ENCODE peak calls at places on chromosomes 3 and 15, in four cellular contexts. One of them, this sample, is unnamed. For H3K4me1, the result is how much of the 10 kb centered on the place peaks cover.

GRCh38 chr15:31457631-31458526 is 131.2 kb downstream of the KLF13 start:
- DNase-seq in tibial artery: peak
- DNase-seq in breast epithelium: no peak
- DNase-seq in lung: no peak
- DNase-seq in this sample: no peak

GRCh38 chr15:30921781-30922371 is 18.2 kb downstream of the FAN1 start:
- DNase-seq in tibial artery: no peak
- DNase-seq in breast epithelium: no peak
- DNase-seq in lung: no peak
- DNase-seq in this sample: no peak

GRCh38 chr15:93656041-93656440 is 567.0 kb upstream of the RGMA start:
- DNase-seq in tibial artery: no peak
- DNase-seq in breast epithelium: no peak
- DNase-seq in lung: no peak
- DNase-seq in this sample: no peak

GRCh38 chr3:43048470-43048869 is 57.4 kb downstream of the POMGNT2 start:
- DNase-seq in tibial artery: no peak
- DNase-seq in breast epithelium: no peak
- DNase-seq in lung: no peak
- DNase-seq in this sample: no peak

GRCh38 chr3:119690043-119690656 is 12.7 kb upstream of the CFAP91 start:
- DNase-seq in tibial artery: no peak
- DNase-seq in breast epithelium: no peak
- DNase-seq in lung: no peak
- DNase-seq in this sample: no peak

GRCh38 chr15:40289140-40289775 is 6.4 kb upstream of the ANKRD63 start:
- DNase-seq in tibial artery: no peak
- DNase-seq in breast epithelium: no peak
- DNase-seq in lung: no peak
- DNase-seq in this sample: no peak

GRCh38 chr15:70576683-70577082 is 186.7 kb downstream of the UACA start:
- DNase-seq in tibial artery: no peak
- DNase-seq in breast epithelium: no peak
- DNase-seq in lung: no peak
- DNase-seq in this sample: no peak

GRCh38 chr15:69855601-69856000 is 242.1 kb downstream of the TLE3 start:
- DNase-seq in tibial artery: no peak
- DNase-seq in breast epithelium: no peak
- DNase-seq in lung: no peak
- DNase-seq in this sample: no peak

GRCh38 chr3:82568776-82569338 is 807.4 kb upstream of the GBE1 start:
- DNase-seq in tibial artery: no peak
- DNase-seq in breast epithelium: no peak
- DNase-seq in lung: no peak
- DNase-seq in this sample: no peak

GRCh38 chr3:109336272-109336957 is 931 bp downstream of the DPPA4 start:
- DNase-seq in tibial artery: no peak
- DNase-seq in breast epithelium: no peak
- DNase-seq in lung: no peak
- DNase-seq in this sample: no peak

GRCh38 chr3:134155456-134155855 is 95.2 kb downstream of the RYK start:
- DNase-seq in tibial artery: no peak
- DNase-seq in breast epithelium: no peak
- DNase-seq in lung: no peak
- DNase-seq in this sample: no peak

GRCh38 chr3:8875831-8876230 is 87.4 kb downstream of the RAD18 start:
- DNase-seq in tibial artery: no peak
- DNase-seq in breast epithelium: no peak
- DNase-seq in lung: no peak
- DNase-seq in this sample: no peak

GRCh38 chr3:13139471-13140065 is 66.3 kb upstream of the IQSEC1 start:
- DNase-seq in tibial artery: no peak
- DNase-seq in breast epithelium: no peak
- DNase-seq in lung: no peak
- DNase-seq in this sample: no peak

GRCh38 chr3:142886938-142887337 is 1.9 kb downstream of the PCOLCE2 start:
- DNase-seq in tibial artery: no peak
- DNase-seq in breast epithelium: no peak
- DNase-seq in lung: no peak
- DNase-seq in this sample: no peak

GRCh38 chr15:94582368-94582767 is 351.0 kb downstream of the MCTP2 start:
- DNase-seq in tibial artery: no peak
- DNase-seq in breast epithelium: no peak
- DNase-seq in lung: no peak
- DNase-seq in this sample: peak

GRCh38 chr3:133930341-133930933 is 34.8 kb upstream of the RAB6B start:
- DNase-seq in tibial artery: no peak
- DNase-seq in breast epithelium: no peak
- DNase-seq in lung: peak
- DNase-seq in this sample: no peak

GRCh38 chr3:111734652-111735051 is 124.4 kb upstream of the PHLDB2 start:
- DNase-seq in tibial artery: no peak
- DNase-seq in breast epithelium: no peak
- DNase-seq in lung: no peak
- DNase-seq in this sample: no peak

GRCh38 chr15:77623008-77623877 is 9.5 kb downstream of the LINGO1 start:
- DNase-seq in tibial artery: no peak
- DNase-seq in breast epithelium: no peak
- DNase-seq in lung: no peak
- DNase-seq in this sample: no peak

GRCh38 chr3:42502429-42503250 is at the start of gene VIPR1:
- DNase-seq in tibial artery: peak
- DNase-seq in breast epithelium: peak
- DNase-seq in lung: peak
- DNase-seq in this sample: peak

GRCh38 chr3:118987466-118987865 is 47.2 kb downstream of the IGSF11 start:
- DNase-seq in tibial artery: peak
- DNase-seq in breast epithelium: peak
- DNase-seq in lung: peak
- DNase-seq in this sample: no peak

GRCh38 chr3:47780727-47781325 is 867 bp downstream of the SMARCC1 start:
- DNase-seq in tibial artery: no peak
- DNase-seq in breast epithelium: no peak
- DNase-seq in lung: no peak
- DNase-seq in this sample: peak

GRCh38 chr3:182783106-182783505 is 10.2 kb upstream of the ATP11B start:
- DNase-seq in tibial artery: no peak
- DNase-seq in breast epithelium: no peak
- DNase-seq in lung: no peak
- DNase-seq in this sample: no peak

GRCh38 chr3:112774293-112774926 is 72.3 kb downstream of the CD200R1L start:
- DNase-seq in tibial artery: no peak
- DNase-seq in breast epithelium: no peak
- DNase-seq in lung: no peak
- DNase-seq in this sample: no peak

GRCh38 chr3:30203301-30203700 is 403.1 kb upstream of the TGFBR2 start:
- DNase-seq in tibial artery: no peak
- DNase-seq in breast epithelium: no peak
- DNase-seq in lung: no peak
- DNase-seq in this sample: no peak

GRCh38 chr3:31077021-31077601 is 182.7 kb upstream of the GADL1 start:
- DNase-seq in tibial artery: no peak
- DNase-seq in breast epithelium: no peak
- DNase-seq in lung: no peak
- DNase-seq in this sample: peak

GRCh38 chr3:127156651-127157050 is 36.3 kb upstream of the PRR23E start:
- DNase-seq in tibial artery: peak
- DNase-seq in breast epithelium: no peak
- DNase-seq in lung: no peak
- DNase-seq in this sample: no peak

GRCh38 chr3:127796751-127797150 is 25.6 kb downstream of the MGLL start:
- DNase-seq in tibial artery: no peak
- DNase-seq in breast epithelium: no peak
- DNase-seq in lung: no peak
- DNase-seq in this sample: no peak

GRCh38 chr3:157335677-157336076 is 101.0 kb upstream of the PTX3 start:
- DNase-seq in tibial artery: no peak
- DNase-seq in breast epithelium: no peak
- DNase-seq in lung: no peak
- DNase-seq in this sample: no peak

GRCh38 chr3:157075693-157076420 is 84.1 kb downstream of the CCNL1 start:
- DNase-seq in tibial artery: no peak
- DNase-seq in breast epithelium: peak
- DNase-seq in lung: no peak
- DNase-seq in this sample: peak

GRCh38 chr15:72009207-72009606 is 108.7 kb downstream of the MYO9A start:
- DNase-seq in tibial artery: no peak
- DNase-seq in breast epithelium: no peak
- DNase-seq in lung: peak
- DNase-seq in this sample: no peak

GRCh38 chr15:58467121-58467721 is 35.4 kb downstream of the LIPC start:
- DNase-seq in tibial artery: peak
- DNase-seq in breast epithelium: no peak
- DNase-seq in lung: no peak
- DNase-seq in this sample: no peak

GRCh38 chr3:75059120-75059519 is 444.7 kb upstream of the CNTN3 start:
- DNase-seq in tibial artery: no peak
- DNase-seq in breast epithelium: no peak
- DNase-seq in lung: no peak
- DNase-seq in this sample: no peak

GRCh38 chr3:38998086-38998485 is 53.7 kb downstream of the SCN11A start:
- DNase-seq in tibial artery: no peak
- DNase-seq in breast epithelium: no peak
- DNase-seq in lung: no peak
- DNase-seq in this sample: no peak

GRCh38 chr3:169923189-169923588 is 11.8 kb downstream of the SAMD7 start:
- DNase-seq in tibial artery: no peak
- DNase-seq in breast epithelium: no peak
- DNase-seq in lung: peak
- DNase-seq in this sample: no peak

GRCh38 chr3:190205739-190206138 is 85.0 kb upstream of the P3H2 start:
- DNase-seq in tibial artery: no peak
- DNase-seq in breast epithelium: no peak
- DNase-seq in lung: no peak
- DNase-seq in this sample: no peak

GRCh38 chr15:68431037-68431791 is 749 bp downstream of the ITGA11 start:
- DNase-seq in tibial artery: peak
- DNase-seq in breast epithelium: peak
- DNase-seq in lung: no peak
- DNase-seq in this sample: no peak

GRCh38 chr3:182618981-182619591 is 174.2 kb upstream of the ATP11B start:
- DNase-seq in tibial artery: no peak
- DNase-seq in breast epithelium: no peak
- DNase-seq in lung: no peak
- DNase-seq in this sample: no peak

GRCh38 chr3:50236484-50237132 is 604 bp downstream of the GNAI2 start:
- DNase-seq in tibial artery: no peak
- DNase-seq in breast epithelium: no peak
- DNase-seq in lung: no peak
- DNase-seq in this sample: no peak
- H3K4me1 ChIP-seq in tibial artery: under half
- H3K4me1 ChIP-seq in breast epithelium: under half
- H3K4me1 ChIP-seq in lung: under half
- H3K4me1 ChIP-seq in this sample: half or more

DNA sequence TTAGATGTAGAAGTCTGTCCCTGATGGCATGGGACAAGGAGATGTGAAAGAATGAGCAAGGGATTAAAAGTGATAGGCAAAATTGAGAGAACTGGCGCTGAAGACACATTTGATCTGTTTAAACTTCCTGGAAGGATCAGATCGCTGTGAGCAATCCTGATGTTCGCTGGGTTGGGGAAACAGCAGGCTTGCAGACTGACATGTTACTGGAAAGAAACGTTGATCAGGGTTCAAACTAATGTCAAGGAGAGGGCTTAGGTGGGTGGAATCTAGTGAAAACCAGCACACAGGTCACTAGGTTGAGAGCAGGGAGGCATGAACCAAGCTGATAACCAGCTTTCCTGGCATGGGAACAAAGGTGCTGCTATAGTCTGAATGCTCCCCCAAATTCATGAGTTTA is 34.5 kb upstream of the SPTSSB start:
- DNase-seq in tibial artery: no peak
- DNase-seq in breast epithelium: no peak
- DNase-seq in lung: no peak
- DNase-seq in this sample: no peak
- H3K4me1 ChIP-seq in tibial artery: under half
- H3K4me1 ChIP-seq in breast epithelium: under half
- H3K4me1 ChIP-seq in lung: under half
- H3K4me1 ChIP-seq in this sample: under half

GRCh38 chr3:122975924-122976293 is 51.7 kb downstream of the SEMA5B start:
- DNase-seq in tibial artery: no peak
- DNase-seq in breast epithelium: no peak
- DNase-seq in lung: no peak
- DNase-seq in this sample: peak
- H3K4me1 ChIP-seq in tibial artery: under half
- H3K4me1 ChIP-seq in breast epithelium: under half
- H3K4me1 ChIP-seq in lung: under half
- H3K4me1 ChIP-seq in this sample: under half

GRCh38 chr15:75696303-75696657 is 16.4 kb downstream of the CSPG4 start:
- DNase-seq in tibial artery: peak
- DNase-seq in breast epithelium: peak
- DNase-seq in lung: no peak
- DNase-seq in this sample: no peak
- H3K4me1 ChIP-seq in tibial artery: under half
- H3K4me1 ChIP-seq in breast epithelium: under half
- H3K4me1 ChIP-seq in lung: under half
- H3K4me1 ChIP-seq in this sample: under half

GRCh38 chr15:99441427-99441766 is 124.4 kb upstream of the MEF2A start:
- DNase-seq in tibial artery: no peak
- DNase-seq in breast epithelium: no peak
- DNase-seq in lung: no peak
- DNase-seq in this sample: no peak
- H3K4me1 ChIP-seq in tibial artery: under half
- H3K4me1 ChIP-seq in breast epithelium: under half
- H3K4me1 ChIP-seq in lung: under half
- H3K4me1 ChIP-seq in this sample: under half

GRCh38 chr3:27392950-27393679 is 23.9 kb upstream of the NEK10 start:
- DNase-seq in tibial artery: no peak
- DNase-seq in breast epithelium: no peak
- DNase-seq in lung: no peak
- DNase-seq in this sample: no peak

GRCh38 chr3:27387625-27388024 is 18.4 kb upstream of the NEK10 start:
- DNase-seq in tibial artery: no peak
- DNase-seq in breast epithelium: no peak
- DNase-seq in lung: no peak
- DNase-seq in this sample: no peak

GRCh38 chr3:27391796-27392195 is 22.6 kb upstream of the NEK10 start:
- DNase-seq in tibial artery: no peak
- DNase-seq in breast epithelium: no peak
- DNase-seq in lung: no peak
- DNase-seq in this sample: no peak
- H3K4me1 ChIP-seq in tibial artery: under half
- H3K4me1 ChIP-seq in breast epithelium: under half
- H3K4me1 ChIP-seq in lung: under half
- H3K4me1 ChIP-seq in this sample: under half

GRCh38 chr3:110710605-110711004 is 361.0 kb upstream of the NECTIN3 start:
- DNase-seq in tibial artery: no peak
- DNase-seq in breast epithelium: no peak
- DNase-seq in lung: no peak
- DNase-seq in this sample: no peak
- H3K4me1 ChIP-seq in tibial artery: under half
- H3K4me1 ChIP-seq in breast epithelium: under half
- H3K4me1 ChIP-seq in lung: under half
- H3K4me1 ChIP-seq in this sample: under half

GRCh38 chr3:188947401-188947982 is 224.3 kb upstream of the TPRG1 start:
- DNase-seq in tibial artery: peak
- DNase-seq in breast epithelium: peak
- DNase-seq in lung: peak
- DNase-seq in this sample: peak
- H3K4me1 ChIP-seq in tibial artery: under half
- H3K4me1 ChIP-seq in breast epithelium: under half
- H3K4me1 ChIP-seq in lung: under half
- H3K4me1 ChIP-seq in this sample: under half

This sample was measured in CD4-positive, CD25-positive, alpha-beta regulatory T cell.